ENCODE peak calls at places on chromosome 18, in five cellular contexts. W is brain microvascular endothelial cell, F is left ventricle myocardium inferior, L is NCI-H187, Q is heart left ventricle. Y is an unnamed sample.

GRCh38 chr18:44309185-44309584 is 371.5 kb upstream of the SETBP1 start:
- DNase-seq in W (no peak), L (no peak), Q (no peak), F (no peak), Y (peak)

GRCh38 chr18:41842886-41843285 is 112.1 kb upstream of the PIK3C3 start:
- DNase-seq in W (no peak), Q (no peak), F (no peak), L (no peak), Y (no peak)

GRCh38 chr18:79490593-79491551 is 95.1 kb downstream of the NFATC1 start:
- DNase-seq in W (no peak), L (no peak), F (peak), Q (peak), Y (no peak)

GRCh38 chr18:48949606-48950535 is 894 bp downstream of the SMAD7 start:
- DNase-seq in Q (peak), F (no peak), W (no peak), L (no peak), Y (no peak)

GRCh38 chr18:46343940-46344372 is 239.8 kb downstream of the HAUS1 start:
- DNase-seq in L (no peak), Q (peak), F (peak), W (no peak), Y (no peak)

GRCh38 chr18:67131498-67131897 is 385.0 kb downstream of the DSEL start:
- DNase-seq in L (no peak), W (no peak), Q (no peak), F (no peak), Y (peak)

GRCh38 chr18:31102020-31102684 is at the start of gene DSC2:
- DNase-seq in F (peak), Q (peak), L (no peak), W (no peak), Y (no peak)

GRCh38 chr18:56200381-56200831 is 438.0 kb downstream of the TXNL1 start:
- DNase-seq in L (no peak), F (no peak), W (peak), Q (no peak), Y (no peak)

GRCh38 chr18:73717570-73717969 is 430.1 kb downstream of the FBXO15 start:
- DNase-seq in F (no peak), Q (no peak), L (no peak), W (no peak), Y (no peak)

GRCh38 chr18:64137914-64138313 is 11.0 kb downstream of the LINC00305 start:
- DNase-seq in W (no peak), F (no peak), Q (no peak), L (no peak), Y (no peak)

GRCh38 chr18:51128533-51128932 is 68.9 kb downstream of the MEX3C start:
- DNase-seq in W (no peak), Q (no peak), L (no peak), F (no peak), Y (no peak)

GRCh38 chr18:47799376-47799775 is 131.1 kb downstream of the SMAD2 start:
- DNase-seq in F (no peak), W (no peak), Q (no peak), L (no peak), Y (no peak)

Y was measured in foreskin melanocyte.